ENCODE peak calls at places on chromosomes 16 and 17, in five cellular contexts. A is RCC 7860, K is AG08396, N is H54, C is dermis microvascular lymphatic vessel endothelial cell. Q is an unnamed sample.

GRCh38 chr16:69132424-69133252 is at the start of the genes CHTF8 and UTP4:
- DNase-seq in A (peak), K (peak), N (peak), C (peak), Q (peak)

GRCh38 chr16:89709716-89710480 is 8.4 kb upstream of the SPATA2L start:
- DNase-seq in A (no peak), K (no peak), N (no peak), C (no peak), Q (no peak)

GRCh38 chr16:90046971-90047713 is 27.9 kb upstream of the DBNDD1 start:
- DNase-seq in A (no peak), K (peak), N (peak), C (no peak), Q (no peak)

GRCh38 chr16:56087636-56088035 is 103.7 kb upstream of the GNAO1 start:
- DNase-seq in A (no peak), K (no peak), N (no peak), C (no peak), Q (no peak)

GRCh38 chr16:84548971-84549844 is 44.7 kb upstream of the MEAK7 start:
- DNase-seq in A (no peak), K (no peak), N (no peak), C (peak), Q (no peak)

GRCh38 chr16:29897333-29897732 is 2.0 kb downstream of the SEZ6L2 start:
- DNase-seq in A (no peak), K (no peak), N (no peak), C (no peak), Q (no peak)

GRCh38 chr17:45043268-45043681 is 8.2 kb downstream of the DCAKD start:
- DNase-seq in A (no peak), K (peak), N (no peak), C (no peak), Q (no peak)

GRCh38 chr17:81338301-81339179 is 43.4 kb upstream of the SLC38A10 start:
- DNase-seq in A (no peak), K (no peak), N (no peak), C (no peak), Q (no peak)

GRCh38 chr17:80866050-80866793 is 125.4 kb upstream of the CHMP6 start:
- DNase-seq in A (peak), K (peak), N (peak), C (peak), Q (no peak)

GRCh38 chr17:29107084-29107483 is 64.1 kb downstream of the PIPOX start:
- DNase-seq in A (no peak), K (no peak), N (no peak), C (no peak), Q (no peak)

GRCh38 chr17:40323731-40324650 is 15.0 kb downstream of the RARA start:
- DNase-seq in A (peak), K (no peak), N (no peak), C (peak), Q (no peak)

GRCh38 chr17:7777017-7777416 is 57.0 kb upstream of the KDM6B start:
- DNase-seq in A (no peak), K (no peak), N (no peak), C (no peak), Q (no peak)

GRCh38 chr16:57995721-57996405 is 4.6 kb downstream of the ZNF319 start:
- DNase-seq in A (no peak), K (no peak), N (no peak), C (no peak), Q (no peak)